ENCODE peak calls at places on chromosome 13, in nine cellular contexts. One of them, this sample, is unnamed.

GRCh38 chr13:70523622-70524021 is 415.4 kb upstream of the KLHL1 start:
- DNase-seq in left ventricle myocardium inferior: no peak
- DNase-seq in ecto neural progenitor cell: no peak
- DNase-seq in hippocampal formation: no peak
- DNase-seq in AG08396: no peak
- DNase-seq in IMR-90: no peak
- DNase-seq in psoas muscle: no peak
- DNase-seq in globus pallidus: no peak
- DNase-seq in body of pancreas: peak; percentile 7
- DNase-seq in this sample: no peak

GRCh38 chr13:55038230-55038629 is 2009.6 kb downstream of the OLFM4 start:
- DNase-seq in ecto neural progenitor cell: no peak
- DNase-seq in left ventricle myocardium inferior: no peak
- DNase-seq in globus pallidus: no peak
- DNase-seq in IMR-90: no peak
- DNase-seq in psoas muscle: no peak
- DNase-seq in hippocampal formation: no peak
- DNase-seq in body of pancreas: no peak
- DNase-seq in AG08396: no peak
- DNase-seq in this sample: no peak

GRCh38 chr13:108494991-108495661 is 134.3 kb upstream of the MYO16 start:
- DNase-seq in IMR-90: no peak
- DNase-seq in left ventricle myocardium inferior: no peak
- DNase-seq in psoas muscle: no peak
- DNase-seq in ecto neural progenitor cell: peak; percentile 69
- DNase-seq in hippocampal formation: no peak
- DNase-seq in AG08396: no peak
- DNase-seq in body of pancreas: no peak
- DNase-seq in globus pallidus: no peak
- DNase-seq in this sample: no peak

GRCh38 chr13:20128459-20128927 is 32.4 kb downstream of the GJA3 start:
- DNase-seq in body of pancreas: peak; percentile 74
- DNase-seq in hippocampal formation: no peak
- DNase-seq in globus pallidus: peak; percentile 16
- DNase-seq in IMR-90: no peak
- DNase-seq in psoas muscle: no peak
- DNase-seq in left ventricle myocardium inferior: no peak
- DNase-seq in ecto neural progenitor cell: peak; percentile 51
- DNase-seq in AG08396: no peak
- DNase-seq in this sample: no peak

GRCh38 chr13:71148391-71148790 is 718.6 kb downstream of the DACH1 start:
- DNase-seq in IMR-90: no peak
- DNase-seq in AG08396: no peak
- DNase-seq in globus pallidus: no peak
- DNase-seq in psoas muscle: no peak
- DNase-seq in body of pancreas: no peak
- DNase-seq in hippocampal formation: no peak
- DNase-seq in ecto neural progenitor cell: no peak
- DNase-seq in left ventricle myocardium inferior: no peak
- DNase-seq in this sample: no peak

GRCh38 chr13:94390881-94391280 is 88.6 kb downstream of the DCT start:
- DNase-seq in ecto neural progenitor cell: no peak
- DNase-seq in AG08396: no peak
- DNase-seq in IMR-90: peak; percentile 18
- DNase-seq in body of pancreas: no peak
- DNase-seq in globus pallidus: peak; percentile 14
- DNase-seq in hippocampal formation: no peak
- DNase-seq in left ventricle myocardium inferior: no peak
- DNase-seq in psoas muscle: no peak
- DNase-seq in this sample: no peak

GRCh38 chr13:50592412-50593145 is 250.9 kb downstream of the DLEU7 start:
- DNase-seq in left ventricle myocardium inferior: no peak
- DNase-seq in AG08396: no peak
- DNase-seq in IMR-90: peak; percentile 87
- DNase-seq in psoas muscle: no peak
- DNase-seq in ecto neural progenitor cell: no peak
- DNase-seq in hippocampal formation: no peak
- DNase-seq in globus pallidus: no peak
- DNase-seq in body of pancreas: no peak
- DNase-seq in this sample: no peak

GRCh38 chr13:105083986-105084385 is 1451.5 kb downstream of the EFNB2 start:
- DNase-seq in psoas muscle: no peak
- DNase-seq in AG08396: no peak
- DNase-seq in IMR-90: no peak
- DNase-seq in left ventricle myocardium inferior: no peak
- DNase-seq in body of pancreas: no peak
- DNase-seq in ecto neural progenitor cell: no peak
- DNase-seq in globus pallidus: no peak
- DNase-seq in hippocampal formation: no peak
- DNase-seq in this sample: no peak

GRCh38 chr13:112210401-112210800 is 143.5 kb downstream of the SOX1 start:
- DNase-seq in IMR-90: no peak
- DNase-seq in AG08396: no peak
- DNase-seq in hippocampal formation: no peak
- DNase-seq in body of pancreas: no peak
- DNase-seq in globus pallidus: no peak
- DNase-seq in psoas muscle: no peak
- DNase-seq in ecto neural progenitor cell: no peak
- DNase-seq in left ventricle myocardium inferior: no peak
- DNase-seq in this sample: no peak

GRCh38 chr13:18212873-18213272 is 968.8 kb downstream of the TUBA3C start:
- DNase-seq in body of pancreas: no peak
- DNase-seq in hippocampal formation: no peak
- DNase-seq in globus pallidus: peak; percentile 18
- DNase-seq in psoas muscle: no peak
- DNase-seq in left ventricle myocardium inferior: no peak
- DNase-seq in AG08396: no peak
- DNase-seq in ecto neural progenitor cell: no peak
- DNase-seq in IMR-90: peak; percentile 1
- DNase-seq in this sample: no peak

GRCh38 chr13:65606622-65607021 is 1623.5 kb downstream of the PCDH9 start:
- DNase-seq in ecto neural progenitor cell: no peak
- DNase-seq in psoas muscle: no peak
- DNase-seq in IMR-90: peak; percentile 67
- DNase-seq in body of pancreas: no peak
- DNase-seq in left ventricle myocardium inferior: no peak
- DNase-seq in globus pallidus: no peak
- DNase-seq in hippocampal formation: no peak
- DNase-seq in AG08396: no peak
- DNase-seq in this sample: no peak

GRCh38 chr13:109707044-109707794 is 79.2 kb downstream of the IRS2 start:
- DNase-seq in IMR-90: no peak
- DNase-seq in globus pallidus: no peak
- DNase-seq in body of pancreas: no peak
- DNase-seq in hippocampal formation: no peak
- DNase-seq in AG08396: no peak
- DNase-seq in psoas muscle: no peak
- DNase-seq in ecto neural progenitor cell: no peak
- DNase-seq in left ventricle myocardium inferior: no peak
- DNase-seq in this sample: no peak

GRCh38 chr13:110817143-110817542 is 97.7 kb downstream of the ANKRD10 start:
- DNase-seq in hippocampal formation: no peak
- DNase-seq in ecto neural progenitor cell: no peak
- DNase-seq in IMR-90: no peak
- DNase-seq in body of pancreas: no peak
- DNase-seq in left ventricle myocardium inferior: no peak
- DNase-seq in globus pallidus: no peak
- DNase-seq in AG08396: no peak
- DNase-seq in psoas muscle: no peak
- DNase-seq in this sample: no peak

GRCh38 chr13:95784891-95785290 is 108.0 kb downstream of the DNAJC3 start:
- DNase-seq in body of pancreas: no peak
- DNase-seq in IMR-90: peak; percentile 49
- DNase-seq in ecto neural progenitor cell: no peak
- DNase-seq in hippocampal formation: no peak
- DNase-seq in left ventricle myocardium inferior: no peak
- DNase-seq in psoas muscle: no peak
- DNase-seq in globus pallidus: no peak
- DNase-seq in AG08396: no peak
- DNase-seq in this sample: no peak

GRCh38 chr13:44814836-44815235 is 174.4 kb downstream of the NUFIP1 start:
- DNase-seq in globus pallidus: no peak
- DNase-seq in body of pancreas: no peak
- DNase-seq in hippocampal formation: no peak
- DNase-seq in IMR-90: no peak
- DNase-seq in left ventricle myocardium inferior: no peak
- DNase-seq in AG08396: no peak
- DNase-seq in psoas muscle: no peak
- DNase-seq in ecto neural progenitor cell: no peak
- DNase-seq in this sample: no peak

GRCh38 chr13:41603917-41604316 is 146.6 kb downstream of the RGCC start:
- DNase-seq in psoas muscle: peak; percentile 33
- DNase-seq in globus pallidus: no peak
- DNase-seq in hippocampal formation: no peak
- DNase-seq in AG08396: no peak
- DNase-seq in left ventricle myocardium inferior: no peak
- DNase-seq in IMR-90: peak; percentile 78
- DNase-seq in body of pancreas: no peak
- DNase-seq in ecto neural progenitor cell: no peak
- DNase-seq in this sample: no peak

GRCh38 chr13:111336666-111337065 is 16.2 kb downstream of the TEX29 start:
- DNase-seq in psoas muscle: no peak
- DNase-seq in IMR-90: peak; percentile 49
- DNase-seq in hippocampal formation: no peak
- DNase-seq in left ventricle myocardium inferior: no peak
- DNase-seq in globus pallidus: no peak
- DNase-seq in AG08396: no peak
- DNase-seq in body of pancreas: no peak
- DNase-seq in ecto neural progenitor cell: no peak
- DNase-seq in this sample: no peak

GRCh38 chr13:27920677-27921420 is 1.0 kb downstream of the PDX1 start:
- DNase-seq in AG08396: peak; percentile 54
- DNase-seq in psoas muscle: no peak
- DNase-seq in ecto neural progenitor cell: peak; percentile 60
- DNase-seq in globus pallidus: no peak
- DNase-seq in hippocampal formation: no peak
- DNase-seq in left ventricle myocardium inferior: no peak
- DNase-seq in IMR-90: peak; percentile 6
- DNase-seq in body of pancreas: peak; percentile 33
- DNase-seq in this sample: no peak

GRCh38 chr13:66967825-66968597 is 262.1 kb downstream of the PCDH9 start:
- DNase-seq in body of pancreas: no peak
- DNase-seq in globus pallidus: no peak
- DNase-seq in hippocampal formation: peak; percentile 49
- DNase-seq in left ventricle myocardium inferior: no peak
- DNase-seq in psoas muscle: no peak
- DNase-seq in AG08396: no peak
- DNase-seq in ecto neural progenitor cell: no peak
- DNase-seq in IMR-90: peak; percentile 25
- DNase-seq in this sample: no peak

GRCh38 chr13:95128045-95128643 is 173.1 kb downstream of the ABCC4 start:
- DNase-seq in hippocampal formation: no peak
- DNase-seq in left ventricle myocardium inferior: no peak
- DNase-seq in ecto neural progenitor cell: no peak
- DNase-seq in body of pancreas: peak; percentile 18
- DNase-seq in IMR-90: no peak
- DNase-seq in AG08396: no peak
- DNase-seq in globus pallidus: no peak
- DNase-seq in psoas muscle: no peak
- DNase-seq in this sample: no peak

GRCh38 chr13:50936681-50937080 is 27.1 kb downstream of the RNASEH2B start:
- DNase-seq in IMR-90: no peak
- DNase-seq in globus pallidus: no peak
- DNase-seq in psoas muscle: no peak
- DNase-seq in ecto neural progenitor cell: no peak
- DNase-seq in body of pancreas: no peak
- DNase-seq in AG08396: no peak
- DNase-seq in left ventricle myocardium inferior: no peak
- DNase-seq in hippocampal formation: no peak
- DNase-seq in this sample: no peak

GRCh38 chr13:109883181-109884180 is 97.1 kb upstream of the IRS2 start:
- DNase-seq in body of pancreas: no peak
- DNase-seq in psoas muscle: no peak
- DNase-seq in globus pallidus: no peak
- DNase-seq in hippocampal formation: no peak
- DNase-seq in left ventricle myocardium inferior: no peak
- DNase-seq in AG08396: no peak
- DNase-seq in ecto neural progenitor cell: no peak
- DNase-seq in IMR-90: no peak
- DNase-seq in this sample: no peak

GRCh38 chr13:104869501-104869900 is 1666.0 kb downstream of the EFNB2 start:
- DNase-seq in hippocampal formation: no peak
- DNase-seq in globus pallidus: no peak
- DNase-seq in AG08396: no peak
- DNase-seq in IMR-90: no peak
- DNase-seq in body of pancreas: no peak
- DNase-seq in ecto neural progenitor cell: no peak
- DNase-seq in psoas muscle: no peak
- DNase-seq in left ventricle myocardium inferior: no peak
- DNase-seq in this sample: no peak

GRCh38 chr13:61695147-61695546 is 279.5 kb upstream of the PCDH20 start:
- DNase-seq in psoas muscle: no peak
- DNase-seq in left ventricle myocardium inferior: no peak
- DNase-seq in body of pancreas: no peak
- DNase-seq in hippocampal formation: no peak
- DNase-seq in AG08396: no peak
- DNase-seq in ecto neural progenitor cell: no peak
- DNase-seq in IMR-90: no peak
- DNase-seq in globus pallidus: no peak
- DNase-seq in this sample: no peak

GRCh38 chr13:84032116-84032515 is 149.8 kb upstream of the SLITRK1 start:
- DNase-seq in ecto neural progenitor cell: no peak
- DNase-seq in AG08396: no peak
- DNase-seq in hippocampal formation: no peak
- DNase-seq in body of pancreas: no peak
- DNase-seq in psoas muscle: no peak
- DNase-seq in left ventricle myocardium inferior: no peak
- DNase-seq in IMR-90: no peak
- DNase-seq in globus pallidus: no peak
- DNase-seq in this sample: no peak

GRCh38 chr13:45630791-45631190 is 15.3 kb upstream of the ERICH6B start:
- DNase-seq in AG08396: no peak
- DNase-seq in left ventricle myocardium inferior: no peak
- DNase-seq in body of pancreas: no peak
- DNase-seq in psoas muscle: no peak
- DNase-seq in ecto neural progenitor cell: no peak
- DNase-seq in IMR-90: no peak
- DNase-seq in hippocampal formation: no peak
- DNase-seq in globus pallidus: no peak
- DNase-seq in this sample: no peak

GRCh38 chr13:20102776-20103175 is 58.1 kb downstream of the GJA3 start:
- DNase-seq in AG08396: no peak
- DNase-seq in left ventricle myocardium inferior: no peak
- DNase-seq in body of pancreas: no peak
- DNase-seq in IMR-90: no peak
- DNase-seq in globus pallidus: no peak
- DNase-seq in psoas muscle: no peak
- DNase-seq in ecto neural progenitor cell: no peak
- DNase-seq in hippocampal formation: no peak
- DNase-seq in this sample: no peak

GRCh38 chr13:51674276-51674675 is 90.0 kb downstream of the WDFY2 start:
- DNase-seq in AG08396: no peak
- DNase-seq in body of pancreas: peak; percentile 89
- DNase-seq in left ventricle myocardium inferior: no peak
- DNase-seq in psoas muscle: no peak
- DNase-seq in globus pallidus: no peak
- DNase-seq in IMR-90: no peak
- DNase-seq in hippocampal formation: no peak
- DNase-seq in ecto neural progenitor cell: no peak
- DNase-seq in this sample: no peak

This sample was measured in effector memory CD8-positive, alpha-beta T cell.